ENCODE peak calls at places on chromosomes 12 and 14, in four cellular contexts. T is MCF 10A, M is ecto neural progenitor cell, V is Ammon's horn. G is an unnamed sample.

GRCh38 chr12:53995311-53996187 is 4.4 kb upstream of the HOXC9 start:
- DNase-seq in V (no peak), M (no peak), T (no peak), G (no peak)

GRCh38 chr12:63103489-63104131 is 47.4 kb downstream of the AVPR1A start:
- DNase-seq in M (no peak), V (peak), T (peak), G (peak)

GRCh38 chr14:87995500-87996275 is 2.7 kb upstream of the GALC start:
- DNase-seq in V (no peak), M (no peak), T (no peak), G (no peak)

GRCh38 chr14:81464253-81465001 is 64.3 kb upstream of the STON2 start:
- DNase-seq in V (peak), T (peak), M (peak), G (peak)

GRCh38 chr14:65840786-65841185 is 428.3 kb downstream of the FUT8 start:
- DNase-seq in M (no peak), V (no peak), T (no peak), G (no peak)

GRCh38 chr14:61837336-61838229 is 75.4 kb downstream of the SNAPC1 start:
- DNase-seq in T (peak), M (peak), V (peak), G (peak)

GRCh38 chr14:89697281-89698060 is 257.1 kb downstream of the EFCAB11 start:
- DNase-seq in M (no peak), T (no peak), V (no peak), G (no peak)

GRCh38 chr12:68403296-68403695 is 71.1 kb upstream of the MDM1 start:
- DNase-seq in V (no peak), T (no peak), M (peak), G (no peak)

GRCh38 chr12:49348781-49349180 is 2.1 kb downstream of the DNAJC22 start:
- DNase-seq in V (no peak), T (no peak), M (no peak), G (no peak)

GRCh38 chr14:29191092-29191491 is 424.5 kb downstream of the FOXG1 start:
- DNase-seq in V (no peak), M (no peak), T (no peak), G (no peak)

GRCh38 chr12:92065018-92065499 is 80.6 kb downstream of the BTG1 start:
- DNase-seq in M (no peak), V (peak), T (no peak), G (peak)

GRCh38 chr12:116736962-116737773 is 701 bp downstream of the SPRING1 start:
- DNase-seq in M (peak), V (no peak), T (no peak), G (no peak)

GRCh38 chr12:123270380-123271181 is 1.1 kb downstream of the CDK2AP1 start:
- DNase-seq in M (peak), T (peak), V (no peak), G (no peak)

GRCh38 chr14:68719634-68720384 is 73.1 kb downstream of the ZFP36L1 start:
- DNase-seq in M (no peak), T (no peak), V (no peak), G (no peak)

GRCh38 chr14:64971890-64972785 is at the start of gene RAB15:
- DNase-seq in M (peak), T (no peak), V (no peak), G (no peak)

GRCh38 chr14:43706901-43707300 is 800.2 kb downstream of the FSCB start:
- DNase-seq in M (no peak), V (no peak), T (peak), G (no peak)

GRCh38 chr12:3931206-3931605 is 58.0 kb upstream of the PARP11 start:
- DNase-seq in V (no peak), T (no peak), M (no peak), G (no peak)

GRCh38 chr12:18895946-18896345 is 158.0 kb downstream of the CAPZA3 start:
- DNase-seq in T (no peak), V (no peak), M (peak), G (no peak)

GRCh38 chr12:53551889-53552291 is 44.6 kb upstream of the NPFF start:
- DNase-seq in T (no peak), V (peak), M (no peak), G (peak)

GRCh38 chr12:80000831-80001230 is 65.9 kb upstream of the PPP1R12A start:
- DNase-seq in V (no peak), T (no peak), M (no peak), G (no peak)

GRCh38 chr12:68675098-68675842 is 11.5 kb upstream of the NUP107 start:
- DNase-seq in M (no peak), V (no peak), T (no peak), G (no peak)

GRCh38 chr12:105444809-105445102 is 114.3 kb downstream of the C12orf75 start:
- DNase-seq in T (no peak), V (no peak), M (no peak), G (no peak)

GRCh38 chr12:100348657-100349454 is 8.0 kb upstream of the SLC17A8 start:
- DNase-seq in T (peak), M (no peak), V (peak), G (peak)

G was measured in pons.